ENCODE peak calls at places on chromosomes 3 and 15, in seven cellular contexts. T is tibial nerve; C is GM23248; A is heart left ventricle; E is CD8-positive, alpha-beta T cell; Y is fibroblast of lung; H is pancreas. S is an unnamed sample.
A peak's percentile ranks its signal among the peaks of the same experiment; 100 is the strongest.

GRCh38 chr3:33077976-33078375 is 19.0 kb downstream of the GLB1 start:
- DNase-seq in Y (no peak), T (no peak), E (no peak), A (no peak), H (no peak), C (no peak), S (no peak)

GRCh38 chr3:30502742-30503073 is 103.7 kb upstream of the TGFBR2 start:
- DNase-seq in E (no peak), C (peak; percentile 78), H (no peak), T (no peak), A (no peak), Y (peak; percentile 86), S (no peak)

GRCh38 chr15:52115598-52116427 is 3.2 kb upstream of the BCL2L10 start:
- DNase-seq in C (no peak), H (peak; percentile 63), E (no peak), A (no peak), T (no peak), Y (no peak), S (no peak)

GRCh38 chr3:152352559-152352958 is 83.8 kb downstream of the MBNL1 start:
- DNase-seq in H (no peak), E (no peak), A (no peak), T (no peak), C (peak; percentile 69), Y (no peak), S (no peak)

GRCh38 chr3:189298469-189299375 is 127.0 kb downstream of the TPRG1 start:
- DNase-seq in Y (peak; percentile 7), A (no peak), E (no peak), C (peak; percentile 28), T (no peak), H (no peak), S (no peak)

GRCh38 chr3:123499316-123499715 is 50.4 kb upstream of the ADCY5 start:
- DNase-seq in C (peak; percentile 77), A (no peak), E (no peak), H (no peak), T (no peak), Y (peak; percentile 77), S (no peak)

GRCh38 chr15:88990185-88990679 is 77.1 kb upstream of the MFGE8 start:
- DNase-seq in C (no peak), H (no peak), T (no peak), E (no peak), Y (no peak), A (no peak), S (no peak)

GRCh38 chr3:32180151-32180850 is 58.2 kb upstream of the CMTM8 start:
- DNase-seq in A (no peak), C (no peak), T (no peak), H (no peak), E (no peak), Y (no peak), S (no peak)

GRCh38 chr3:37100411-37100810 is 74.0 kb downstream of the LRRFIP2 start:
- DNase-seq in H (no peak), T (no peak), E (no peak), C (no peak), A (no peak), Y (no peak), S (no peak)

GRCh38 chr3:187737401-187738088 is 7.7 kb downstream of the BCL6 start:
- DNase-seq in A (peak; percentile 79), H (peak; percentile 62), E (no peak), C (peak; percentile 87), T (peak; percentile 54), Y (peak; percentile 75), S (peak; percentile 33)

GRCh38 chr3:111782447-111782782 is 76.7 kb upstream of the PHLDB2 start:
- DNase-seq in A (no peak), H (no peak), Y (no peak), E (no peak), T (no peak), C (no peak), S (no peak)

GRCh38 chr15:79924379-79924778 is 27.6 kb upstream of the MTHFS start:
- DNase-seq in C (no peak), E (no peak), A (no peak), T (no peak), H (peak; percentile 31), Y (no peak), S (no peak)

GRCh38 chr15:34336333-34336732 is 1.2 kb downstream of the SLC12A6 start:
- DNase-seq in E (no peak), T (no peak), Y (no peak), C (no peak), A (no peak), H (no peak), S (no peak)

GRCh38 chr3:101009386-101009785 is 16.2 kb upstream of the ABI3BP start:
- DNase-seq in T (no peak), Y (peak; percentile 16), C (peak; percentile 26), E (no peak), A (no peak), H (no peak), S (no peak)

GRCh38 chr3:101011086-101011485 is 17.9 kb upstream of the ABI3BP start:
- DNase-seq in E (no peak), Y (no peak), C (peak; percentile 82), H (no peak), A (no peak), T (no peak), S (no peak)

GRCh38 chr3:101010316-101010715 is 17.1 kb upstream of the ABI3BP start:
- DNase-seq in A (no peak), T (no peak), E (no peak), H (no peak), C (peak; percentile 91), Y (peak; percentile 65), S (no peak)
- H3K27ac ChIP-seq in A (no peak overlapping the region), T (no peak overlapping the region), E (no peak overlapping the region), H (no peak overlapping the region), C (peak overlapping the region; percentile 93), Y (no peak overlapping the region), S (no peak overlapping the region)

DNA sequence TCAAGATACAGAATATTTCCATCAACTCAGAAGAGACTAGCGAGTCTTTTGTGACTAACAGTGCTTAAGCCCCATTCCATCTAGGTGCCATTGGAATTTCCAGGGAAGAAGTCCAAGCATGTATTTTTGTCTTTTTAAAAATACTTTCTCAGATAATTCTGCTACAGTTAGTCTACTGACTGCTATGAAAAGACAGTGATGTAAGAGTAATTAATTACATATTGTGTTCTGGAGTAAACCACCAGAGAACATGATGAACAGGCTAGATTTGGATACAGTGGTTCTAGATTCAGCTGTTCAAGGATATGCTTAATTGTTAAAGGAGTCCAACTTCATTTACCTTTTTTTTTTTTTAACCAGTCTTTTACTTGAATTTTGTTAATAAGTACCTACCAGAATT is 34.8 kb upstream of the PAK6 start:
- DNase-seq in A (no peak), E (no peak), T (no peak), H (no peak), C (no peak), Y (peak; percentile 19), S (no peak)
- H3K27ac ChIP-seq in A (no peak overlapping the region), E (no peak overlapping the region), T (no peak overlapping the region), H (no peak overlapping the region), C (no peak overlapping the region), Y (no peak overlapping the region), S (no peak overlapping the region)

DNA sequence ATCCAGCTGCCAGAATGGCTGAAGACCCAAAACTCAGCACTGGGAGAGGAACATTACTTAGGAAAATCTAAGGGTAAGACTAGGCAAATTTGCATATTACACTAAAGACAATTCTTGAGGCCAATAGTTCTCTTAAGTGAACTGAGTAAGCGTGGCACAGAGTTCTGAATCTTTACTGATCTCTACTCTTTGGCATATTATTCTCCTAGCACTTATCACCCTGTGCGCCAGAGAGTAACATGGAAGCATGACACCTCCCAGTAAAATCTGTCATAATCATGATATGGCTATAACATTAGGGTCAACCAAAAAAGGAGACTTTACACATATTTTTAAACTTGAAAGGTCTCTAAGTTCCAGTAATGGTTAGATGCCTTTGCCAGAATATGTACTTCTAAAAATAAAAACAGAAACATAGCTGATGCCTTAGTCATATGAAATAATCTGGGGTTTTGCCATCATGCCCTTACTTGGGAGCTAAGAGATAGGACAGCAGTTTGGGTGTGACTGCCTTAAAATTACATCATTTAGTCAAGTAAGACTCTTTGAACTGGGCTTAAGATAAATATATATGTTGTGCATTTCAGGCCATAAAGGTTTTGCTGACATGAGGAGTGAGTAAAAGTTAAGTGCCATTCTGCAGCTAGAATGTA is 290.6 kb downstream of the PLCL2 start:
- DNase-seq in A (no peak), E (no peak), T (no peak), C (peak; percentile 79), Y (peak; percentile 90), H (no peak), S (no peak)
- H3K27ac ChIP-seq in A (no peak overlapping the region), E (no peak overlapping the region), T (no peak overlapping the region), C (peak overlapping the region; percentile 36), Y (peak overlapping the region; percentile 5), H (no peak overlapping the region), S (no peak overlapping the region)

GRCh38 chr15:65512189-65512588 is 5.3 kb downstream of the DPP8 start:
- DNase-seq in E (no peak), T (no peak), Y (no peak), A (no peak), C (no peak), H (no peak), S (no peak)
- H3K27ac ChIP-seq in E (peak overlapping the region; percentile 4), T (no peak overlapping the region), Y (no peak overlapping the region), A (peak overlapping the region; percentile 43), C (peak overlapping the region; percentile 62), H (no peak overlapping the region), S (peak overlapping the region; percentile 39)

DNA sequence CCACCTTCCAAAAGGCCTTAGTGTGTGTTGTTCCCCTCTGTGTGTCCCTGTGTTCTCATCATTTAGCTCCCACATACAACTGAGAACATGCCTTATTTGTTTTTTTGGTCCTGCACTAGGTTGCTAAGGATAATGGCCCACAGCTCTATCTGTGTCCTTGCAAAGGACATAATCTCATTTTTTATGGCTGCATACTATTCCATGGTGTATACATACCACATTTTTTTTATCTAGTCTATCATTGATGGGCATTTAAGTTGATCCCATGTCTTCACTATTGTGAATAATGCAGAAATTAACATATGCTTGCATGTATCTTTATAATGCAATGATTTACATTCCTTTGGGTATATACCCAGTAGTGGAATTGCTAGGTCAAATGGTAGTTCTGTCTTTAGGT is 645.7 kb downstream of the PDCD6IP start:
- DNase-seq in H (no peak), T (no peak), C (no peak), A (no peak), Y (no peak), E (no peak), S (no peak)
- H3K27ac ChIP-seq in H (no peak overlapping the region), T (no peak overlapping the region), C (no peak overlapping the region), A (no peak overlapping the region), Y (no peak overlapping the region), E (no peak overlapping the region), S (no peak overlapping the region)

GRCh38 chr3:134468519-134468918 is 17.3 kb downstream of the ANAPC13 start:
- DNase-seq in Y (no peak), H (no peak), E (no peak), C (no peak), A (no peak), T (peak; percentile 2), S (no peak)

GRCh38 chr3:134476306-134476705 is 9.5 kb downstream of the ANAPC13 start:
- DNase-seq in A (no peak), Y (peak; percentile 81), H (no peak), C (no peak), T (no peak), E (no peak), S (no peak)

GRCh38 chr3:134474956-134475355 is 10.8 kb downstream of the ANAPC13 start:
- DNase-seq in T (peak; percentile 3), C (no peak), A (no peak), H (no peak), E (no peak), Y (no peak), S (no peak)

GRCh38 chr3:134473868-134474546 is 11.8 kb downstream of the ANAPC13 start:
- DNase-seq in C (peak; percentile 90), T (peak; percentile 97), E (peak; percentile 55), H (peak; percentile 77), A (peak; percentile 77), Y (peak; percentile 79), S (peak; percentile 46)

GRCh38 chr3:134471521-134472193 is 14.1 kb downstream of the ANAPC13 start:
- DNase-seq in E (no peak), Y (peak; percentile 74), C (peak; percentile 66), T (no peak), H (no peak), A (no peak), S (no peak)
- H3K27ac ChIP-seq in E (no peak overlapping the region), Y (peak overlapping the region; percentile 51), C (peak overlapping the region; percentile 61), T (no peak overlapping the region), H (no peak overlapping the region), A (no peak overlapping the region), S (no peak overlapping the region)